ENCODE peak calls at places on chromosomes 5 and 9, in seven cellular contexts. K is NCI-H748 treated with DMSO at 0.1 percent for 48 hours; Z is D721Med; E is activated CD4-positive, alpha-beta T cell treated with anti-CD3 and anti-CD28 coated beads, Interleukin-2, amount 50 U/mL, for 1 hour; S is Calu3; Y is stimulated activated CD8-positive, alpha-beta memory T cell treated with anti-CD3 and anti-CD28 coated beads, Interleukin-4, amount 100 ng/mL, for 24 hours; O is choroid plexus epithelial cell. A is an unnamed sample.

GRCh38 chr5:97224112-97224750 is 41.2 kb upstream of the RIOK2 start:
- DNase-seq in K (no peak), Z (no peak), E (no peak), S (no peak), Y (no peak), O (peak; percentile 49), A (no peak)

GRCh38 chr9:99101271-99101670 is 3.6 kb upstream of the TGFBR1 start:
- DNase-seq in K (no peak), Z (no peak), E (no peak), S (no peak), Y (no peak), O (no peak), A (no peak)

GRCh38 chr5:2995667-2996066 is 244.2 kb upstream of the IRX2 start:
- DNase-seq in K (no peak), Z (no peak), E (no peak), S (no peak), Y (no peak), O (no peak), A (no peak)

GRCh38 chr9:1939926-1940368 is 75.2 kb upstream of the SMARCA2 start:
- DNase-seq in K (peak; percentile 8), Z (no peak), E (peak; percentile 23), S (peak; percentile 18), Y (no peak), O (peak; percentile 29), A (no peak)

GRCh38 chr5:54673523-54674225 is 156.1 kb downstream of the SNX18 start:
- DNase-seq in K (no peak), Z (no peak), E (peak; percentile 4), S (peak; percentile 41), Y (peak; percentile 17), O (peak; percentile 93), A (no peak)

GRCh38 chr5:60102961-60103683 is 209.6 kb upstream of the PDE4D start:
- DNase-seq in K (no peak), Z (no peak), E (no peak), S (no peak), Y (no peak), O (peak; percentile 79), A (no peak)

GRCh38 chr5:63085551-63085950 is 506.9 kb downstream of the LRRC70 start:
- DNase-seq in K (no peak), Z (no peak), E (no peak), S (no peak), Y (no peak), O (no peak), A (no peak)

GRCh38 chr5:179139111-179139935 is 79.2 kb downstream of the ZNF354C start:
- DNase-seq in K (no peak), Z (no peak), E (no peak), S (no peak), Y (no peak), O (no peak), A (no peak)

GRCh38 chr9:87707805-87708500 is 18.0 kb upstream of the CTSL start:
- DNase-seq in K (no peak), Z (no peak), E (no peak), S (no peak), Y (no peak), O (peak; percentile 55), A (no peak)

GRCh38 chr9:71609453-71609840 is 158.9 kb downstream of the CEMIP2 start:
- DNase-seq in K (no peak), Z (no peak), E (no peak), S (no peak), Y (no peak), O (peak; percentile 41), A (no peak)

GRCh38 chr9:131677445-131678180 is 62.3 kb downstream of the RAPGEF1 start:
- DNase-seq in K (no peak), Z (no peak), E (no peak), S (no peak), Y (no peak), O (peak; percentile 77), A (no peak)

GRCh38 chr5:3382151-3382550 is 213.5 kb upstream of the IRX1 start:
- DNase-seq in K (no peak), Z (no peak), E (no peak), S (no peak), Y (no peak), O (no peak), A (no peak)

GRCh38 chr5:163172540-163173337 is 264.7 kb upstream of the CCNG1 start:
- DNase-seq in K (no peak), Z (no peak), E (no peak), S (no peak), Y (no peak), O (no peak), A (no peak)

GRCh38 chr5:110087829-110088228 is 398.1 kb downstream of the MAN2A1 start:
- DNase-seq in K (no peak), Z (no peak), E (no peak), S (no peak), Y (no peak), O (peak; percentile 78), A (no peak)

GRCh38 chr5:88883566-88884434 is 816 bp upstream of the MEF2C start:
- DNase-seq in K (peak; percentile 80), Z (no peak), E (no peak), S (peak; percentile 50), Y (no peak), O (peak; percentile 87), A (no peak)

GRCh38 chr5:171633776-171634470 is 151.7 kb upstream of the SMIM23 start:
- DNase-seq in K (no peak), Z (no peak), E (no peak), S (no peak), Y (no peak), O (no peak), A (no peak)

GRCh38 chr5:43543434-43543833 is 13.4 kb downstream of the PAIP1 start:
- DNase-seq in K (no peak), Z (no peak), E (no peak), S (no peak), Y (no peak), O (no peak), A (no peak)

GRCh38 chr5:154309805-154310204 is 119.3 kb downstream of the GALNT10 start:
- DNase-seq in K (no peak), Z (no peak), E (no peak), S (no peak), Y (no peak), O (peak; percentile 33), A (no peak)

GRCh38 chr5:89374818-89375521 is 492.0 kb upstream of the MEF2C start:
- DNase-seq in K (peak; percentile 87), Z (no peak), E (no peak), S (no peak), Y (no peak), O (no peak), A (no peak)

GRCh38 chr5:157475432-157475831 is 15.4 kb downstream of the NIPAL4 start:
- DNase-seq in K (no peak), Z (no peak), E (no peak), S (no peak), Y (no peak), O (no peak), A (no peak)

GRCh38 chr5:4053111-4053510 is 457.5 kb downstream of the IRX1 start:
- DNase-seq in K (no peak), Z (no peak), E (no peak), S (no peak), Y (no peak), O (no peak), A (no peak)

GRCh38 chr9:737400-738120 is 103.9 kb upstream of the DMRT1 start:
- DNase-seq in K (no peak), Z (no peak), E (no peak), S (no peak), Y (no peak), O (no peak), A (no peak)